ENCODE peak calls at places on chromosomes 2 and 18, in four cellular contexts. One of them, this sample, is unnamed.

GRCh38 chr18:50989711-50990110 is 21.9 kb downstream of the ELAC1 start:
- DNase-seq in cardiac fibroblast: no peak
- DNase-seq in foreskin fibroblast: no peak
- DNase-seq in IMR-90: no peak
- DNase-seq in this sample: no peak

GRCh38 chr18:63257453-63257852 is 62.1 kb downstream of the BCL2 start:
- DNase-seq in IMR-90: no peak
- DNase-seq in cardiac fibroblast: no peak
- DNase-seq in foreskin fibroblast: no peak
- DNase-seq in this sample: no peak

GRCh38 chr2:75315436-75315835 is 116.1 kb upstream of the TACR1 start:
- DNase-seq in cardiac fibroblast: no peak
- DNase-seq in foreskin fibroblast: no peak
- DNase-seq in IMR-90: no peak
- DNase-seq in this sample: no peak

GRCh38 chr2:181348091-181348837 is 108.9 kb upstream of the ITGA4 start:
- DNase-seq in cardiac fibroblast: no peak
- DNase-seq in IMR-90: no peak
- DNase-seq in foreskin fibroblast: no peak
- DNase-seq in this sample: no peak

GRCh38 chr2:114389021-114389420 is 53.4 kb upstream of the DPP10 start:
- DNase-seq in cardiac fibroblast: no peak
- DNase-seq in foreskin fibroblast: no peak
- DNase-seq in IMR-90: no peak
- DNase-seq in this sample: no peak

GRCh38 chr2:179107737-179108136 is 57.8 kb upstream of the CCDC141 start:
- DNase-seq in cardiac fibroblast: peak
- DNase-seq in foreskin fibroblast: peak
- DNase-seq in IMR-90: peak
- DNase-seq in this sample: no peak

GRCh38 chr2:16122556-16122955 is 182.2 kb downstream of the MYCN start:
- DNase-seq in IMR-90: no peak
- DNase-seq in foreskin fibroblast: no peak
- DNase-seq in cardiac fibroblast: no peak
- DNase-seq in this sample: no peak

GRCh38 chr2:218429951-218430692 is 11.2 kb downstream of the VIL1 start:
- DNase-seq in cardiac fibroblast: no peak
- DNase-seq in foreskin fibroblast: no peak
- DNase-seq in IMR-90: no peak
- DNase-seq in this sample: no peak

GRCh38 chr2:166361351-166362153 is 14.2 kb downstream of the SCN9A start:
- DNase-seq in cardiac fibroblast: peak
- DNase-seq in IMR-90: peak
- DNase-seq in foreskin fibroblast: no peak
- DNase-seq in this sample: no peak

GRCh38 chr18:10252494-10252893 is 201.9 kb upstream of the APCDD1 start:
- DNase-seq in cardiac fibroblast: no peak
- DNase-seq in IMR-90: no peak
- DNase-seq in foreskin fibroblast: no peak
- DNase-seq in this sample: no peak

GRCh38 chr18:25713104-25713503 is 361.1 kb upstream of the ZNF521 start:
- DNase-seq in cardiac fibroblast: no peak
- DNase-seq in IMR-90: no peak
- DNase-seq in foreskin fibroblast: no peak
- DNase-seq in this sample: no peak

GRCh38 chr18:47793609-47794008 is 136.8 kb downstream of the SMAD2 start:
- DNase-seq in foreskin fibroblast: no peak
- DNase-seq in IMR-90: no peak
- DNase-seq in cardiac fibroblast: no peak
- DNase-seq in this sample: no peak

GRCh38 chr2:118881490-118882129 is 34.2 kb upstream of the EN1 start:
- DNase-seq in cardiac fibroblast: peak
- DNase-seq in foreskin fibroblast: peak
- DNase-seq in IMR-90: peak
- DNase-seq in this sample: no peak

GRCh38 chr2:241808701-241809382 is at the start of gene NEU4:
- DNase-seq in foreskin fibroblast: no peak
- DNase-seq in IMR-90: no peak
- DNase-seq in cardiac fibroblast: no peak
- DNase-seq in this sample: no peak

GRCh38 chr2:237253046-237253723 is 160.8 kb downstream of the COL6A3 start:
- DNase-seq in foreskin fibroblast: no peak
- DNase-seq in IMR-90: no peak
- DNase-seq in cardiac fibroblast: no peak
- DNase-seq in this sample: no peak

GRCh38 chr18:41004320-41004719 is 950.7 kb upstream of the PIK3C3 start:
- DNase-seq in cardiac fibroblast: no peak
- DNase-seq in foreskin fibroblast: no peak
- DNase-seq in IMR-90: no peak
- DNase-seq in this sample: no peak

GRCh38 chr2:131008967-131009366 is 84.3 kb downstream of the FAM168B start:
- DNase-seq in foreskin fibroblast: no peak
- DNase-seq in IMR-90: no peak
- DNase-seq in cardiac fibroblast: no peak
- DNase-seq in this sample: no peak

GRCh38 chr2:22455086-22455485 is 929.9 kb upstream of the KLHL29 start:
- DNase-seq in IMR-90: no peak
- DNase-seq in cardiac fibroblast: no peak
- DNase-seq in foreskin fibroblast: no peak
- DNase-seq in this sample: no peak

GRCh38 chr2:88657131-88657530 is 29.9 kb upstream of the EIF2AK3 start:
- DNase-seq in IMR-90: peak
- DNase-seq in foreskin fibroblast: no peak
- DNase-seq in cardiac fibroblast: peak
- DNase-seq in this sample: no peak

GRCh38 chr2:88656690-88657089 is 29.4 kb upstream of the EIF2AK3 start:
- DNase-seq in IMR-90: peak
- DNase-seq in cardiac fibroblast: peak
- DNase-seq in foreskin fibroblast: no peak
- DNase-seq in this sample: no peak

GRCh38 chr2:88658318-88658717 is 31.1 kb upstream of the EIF2AK3 start:
- DNase-seq in IMR-90: peak
- DNase-seq in foreskin fibroblast: no peak
- DNase-seq in cardiac fibroblast: peak
- DNase-seq in this sample: no peak

GRCh38 chr2:88651646-88652045 is 24.4 kb upstream of the EIF2AK3 start:
- DNase-seq in foreskin fibroblast: no peak
- DNase-seq in IMR-90: no peak
- DNase-seq in cardiac fibroblast: no peak
- DNase-seq in this sample: no peak

DNA sequence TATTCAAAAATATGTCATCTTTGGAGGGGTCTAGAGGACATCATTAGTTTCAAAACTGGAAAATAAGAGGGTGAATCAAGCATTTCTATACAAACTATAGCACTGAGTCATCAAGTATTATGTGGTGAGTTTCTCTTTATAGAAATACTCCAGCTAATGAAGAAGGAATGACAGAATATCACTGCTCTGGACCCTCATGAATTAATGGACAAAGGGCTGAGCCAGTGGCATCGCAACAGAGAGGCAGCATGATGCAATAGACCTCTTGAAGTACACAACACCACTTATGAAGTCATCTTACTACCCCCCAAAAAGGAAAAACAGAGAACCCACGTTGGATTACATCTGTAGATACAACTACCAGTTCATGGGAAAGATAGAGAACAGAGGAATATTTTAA is 27.4 kb upstream of the EIF2AK3 start:
- DNase-seq in cardiac fibroblast: peak
- DNase-seq in foreskin fibroblast: peak
- DNase-seq in IMR-90: peak
- DNase-seq in this sample: no peak
- TF ChIP-seq CTCF in cardiac fibroblast: no peak
- TF ChIP-seq CTCF in foreskin fibroblast: no peak
- TF ChIP-seq CTCF in IMR-90: no peak
- TF ChIP-seq CTCF in this sample: no peak

GRCh38 chr2:68258854-68259253 is 6.5 kb upstream of the PPP3R1 start:
- DNase-seq in IMR-90: peak
- DNase-seq in cardiac fibroblast: no peak
- DNase-seq in foreskin fibroblast: no peak
- DNase-seq in this sample: no peak
- TF ChIP-seq CTCF in IMR-90: no peak
- TF ChIP-seq CTCF in cardiac fibroblast: no peak
- TF ChIP-seq CTCF in foreskin fibroblast: no peak
- TF ChIP-seq CTCF in this sample: no peak

GRCh38 chr2:65802298-65802942 is 370.0 kb upstream of the SPRED2 start:
- DNase-seq in cardiac fibroblast: no peak
- DNase-seq in IMR-90: no peak
- DNase-seq in foreskin fibroblast: no peak
- DNase-seq in this sample: no peak

GRCh38 chr2:65796259-65796658 is 363.9 kb upstream of the SPRED2 start:
- DNase-seq in cardiac fibroblast: no peak
- DNase-seq in foreskin fibroblast: no peak
- DNase-seq in IMR-90: no peak
- DNase-seq in this sample: no peak

GRCh38 chr2:65799455-65799854 is 367.1 kb upstream of the SPRED2 start:
- DNase-seq in foreskin fibroblast: no peak
- DNase-seq in cardiac fibroblast: no peak
- DNase-seq in IMR-90: no peak
- DNase-seq in this sample: no peak

GRCh38 chr2:65804777-65805176 is 372.4 kb upstream of the SPRED2 start:
- DNase-seq in cardiac fibroblast: no peak
- DNase-seq in IMR-90: no peak
- DNase-seq in foreskin fibroblast: no peak
- DNase-seq in this sample: no peak

GRCh38 chr2:65800998-65801397 is 368.6 kb upstream of the SPRED2 start:
- DNase-seq in cardiac fibroblast: peak
- DNase-seq in foreskin fibroblast: no peak
- DNase-seq in IMR-90: peak
- DNase-seq in this sample: no peak
- TF ChIP-seq CTCF in cardiac fibroblast: no peak
- TF ChIP-seq CTCF in foreskin fibroblast: peak
- TF ChIP-seq CTCF in IMR-90: peak
- TF ChIP-seq CTCF in this sample: no peak

GRCh38 chr2:209425082-209426071 is 1.5 kb downstream of the MAP2 start:
- DNase-seq in cardiac fibroblast: peak
- DNase-seq in foreskin fibroblast: no peak
- DNase-seq in IMR-90: peak
- DNase-seq in this sample: no peak
- TF ChIP-seq CTCF in cardiac fibroblast: peak
- TF ChIP-seq CTCF in foreskin fibroblast: peak
- TF ChIP-seq CTCF in IMR-90: peak
- TF ChIP-seq CTCF in this sample: no peak

This sample was measured in natural killer cell.